ENCODE peak calls at places on chromosomes 1 and 21, in six cellular contexts. One of them, this sample, is unnamed.

GRCh38 chr21:31943586-31943985 is 70.8 kb downstream of the HUNK start:
- DNase-seq in lung: no peak
- DNase-seq in CD8-positive, alpha-beta T cell: no peak
- DNase-seq in IMR-90: no peak
- DNase-seq in DND-41: no peak
- DNase-seq in astrocyte of the cerebellum: no peak
- DNase-seq in this sample: no peak

GRCh38 chr1:243269461-243269801 is 13.6 kb downstream of the SDCCAG8 start:
- DNase-seq in IMR-90: no peak
- DNase-seq in CD8-positive, alpha-beta T cell: no peak
- DNase-seq in DND-41: no peak
- DNase-seq in lung: no peak
- DNase-seq in astrocyte of the cerebellum: no peak
- DNase-seq in this sample: no peak

GRCh38 chr21:25881524-25882376 is 147.0 kb downstream of the GABPA start:
- DNase-seq in CD8-positive, alpha-beta T cell: peak
- DNase-seq in lung: peak
- DNase-seq in DND-41: peak
- DNase-seq in IMR-90: peak
- DNase-seq in astrocyte of the cerebellum: peak
- DNase-seq in this sample: no peak

GRCh38 chr1:92989253-92989652 is 28.0 kb upstream of the DIPK1A start:
- DNase-seq in astrocyte of the cerebellum: no peak
- DNase-seq in lung: no peak
- DNase-seq in DND-41: no peak
- DNase-seq in CD8-positive, alpha-beta T cell: no peak
- DNase-seq in IMR-90: no peak
- DNase-seq in this sample: no peak

GRCh38 chr1:207389728-207390464 is 64.2 kb upstream of the CR2 start:
- DNase-seq in DND-41: no peak
- DNase-seq in CD8-positive, alpha-beta T cell: no peak
- DNase-seq in IMR-90: peak
- DNase-seq in astrocyte of the cerebellum: no peak
- DNase-seq in lung: no peak
- DNase-seq in this sample: no peak

GRCh38 chr1:234617986-234618725 is 8.2 kb upstream of the IRF2BP2 start:
- DNase-seq in IMR-90: peak
- DNase-seq in astrocyte of the cerebellum: no peak
- DNase-seq in CD8-positive, alpha-beta T cell: no peak
- DNase-seq in lung: no peak
- DNase-seq in DND-41: no peak
- DNase-seq in this sample: peak

GRCh38 chr1:156055649-156056048 is 1.1 kb downstream of the LAMTOR2 start:
- DNase-seq in IMR-90: no peak
- DNase-seq in DND-41: no peak
- DNase-seq in CD8-positive, alpha-beta T cell: no peak
- DNase-seq in lung: no peak
- DNase-seq in astrocyte of the cerebellum: no peak
- DNase-seq in this sample: no peak

GRCh38 chr1:172352435-172352834 is 68.0 kb upstream of the C1orf105 start:
- DNase-seq in CD8-positive, alpha-beta T cell: no peak
- DNase-seq in DND-41: no peak
- DNase-seq in astrocyte of the cerebellum: no peak
- DNase-seq in IMR-90: peak
- DNase-seq in lung: no peak
- DNase-seq in this sample: no peak

GRCh38 chr1:184685116-184685515 is 69.5 kb downstream of the EDEM3 start:
- DNase-seq in CD8-positive, alpha-beta T cell: no peak
- DNase-seq in IMR-90: no peak
- DNase-seq in lung: no peak
- DNase-seq in DND-41: no peak
- DNase-seq in astrocyte of the cerebellum: no peak
- DNase-seq in this sample: no peak

GRCh38 chr1:154767315-154768240 is 102.5 kb downstream of the KCNN3 start:
- DNase-seq in CD8-positive, alpha-beta T cell: no peak
- DNase-seq in astrocyte of the cerebellum: no peak
- DNase-seq in DND-41: no peak
- DNase-seq in IMR-90: peak
- DNase-seq in lung: no peak
- DNase-seq in this sample: no peak

GRCh38 chr1:236342403-236343245 is 51.5 kb upstream of the EDARADD start:
- DNase-seq in IMR-90: no peak
- DNase-seq in astrocyte of the cerebellum: no peak
- DNase-seq in CD8-positive, alpha-beta T cell: no peak
- DNase-seq in DND-41: no peak
- DNase-seq in lung: no peak
- DNase-seq in this sample: peak

GRCh38 chr1:53681647-53682368 is 57.2 kb downstream of the GLIS1 start:
- DNase-seq in DND-41: peak
- DNase-seq in astrocyte of the cerebellum: no peak
- DNase-seq in IMR-90: peak
- DNase-seq in lung: peak
- DNase-seq in CD8-positive, alpha-beta T cell: peak
- DNase-seq in this sample: no peak

GRCh38 chr1:19074902-19075721 is 118.6 kb upstream of the IFFO2 start:
- DNase-seq in IMR-90: no peak
- DNase-seq in DND-41: no peak
- DNase-seq in CD8-positive, alpha-beta T cell: no peak
- DNase-seq in astrocyte of the cerebellum: no peak
- DNase-seq in lung: peak
- DNase-seq in this sample: no peak

GRCh38 chr1:112674986-112675727 is 698 bp downstream of the MOV10 start:
- DNase-seq in CD8-positive, alpha-beta T cell: peak
- DNase-seq in lung: no peak
- DNase-seq in DND-41: peak
- DNase-seq in IMR-90: peak
- DNase-seq in astrocyte of the cerebellum: no peak
- DNase-seq in this sample: no peak

GRCh38 chr1:65265296-65266271 is 43.8 kb upstream of the DNAJC6 start:
- DNase-seq in lung: no peak
- DNase-seq in astrocyte of the cerebellum: no peak
- DNase-seq in IMR-90: no peak
- DNase-seq in CD8-positive, alpha-beta T cell: peak
- DNase-seq in DND-41: no peak
- DNase-seq in this sample: no peak

GRCh38 chr1:113763651-113764050 is 4.4 kb upstream of the PHTF1 start:
- DNase-seq in astrocyte of the cerebellum: no peak
- DNase-seq in DND-41: no peak
- DNase-seq in CD8-positive, alpha-beta T cell: no peak
- DNase-seq in lung: no peak
- DNase-seq in IMR-90: no peak
- DNase-seq in this sample: no peak

GRCh38 chr1:155006601-155007101 is 4.0 kb downstream of the ZBTB7B start:
- DNase-seq in lung: no peak
- DNase-seq in IMR-90: no peak
- DNase-seq in astrocyte of the cerebellum: no peak
- DNase-seq in DND-41: peak
- DNase-seq in CD8-positive, alpha-beta T cell: no peak
- DNase-seq in this sample: no peak

GRCh38 chr1:218701131-218701530 is 356.0 kb downstream of the TGFB2 start:
- DNase-seq in CD8-positive, alpha-beta T cell: no peak
- DNase-seq in IMR-90: peak
- DNase-seq in lung: no peak
- DNase-seq in astrocyte of the cerebellum: no peak
- DNase-seq in DND-41: no peak
- DNase-seq in this sample: no peak

GRCh38 chr1:162987866-162988265 is 81.3 kb upstream of the RGS4 start:
- DNase-seq in DND-41: no peak
- DNase-seq in lung: no peak
- DNase-seq in astrocyte of the cerebellum: peak
- DNase-seq in CD8-positive, alpha-beta T cell: no peak
- DNase-seq in IMR-90: peak
- DNase-seq in this sample: no peak

GRCh38 chr1:181482521-181483083 is 715 bp upstream of the CACNA1E start:
- DNase-seq in astrocyte of the cerebellum: no peak
- DNase-seq in IMR-90: peak
- DNase-seq in DND-41: no peak
- DNase-seq in CD8-positive, alpha-beta T cell: no peak
- DNase-seq in lung: no peak
- DNase-seq in this sample: no peak

GRCh38 chr1:202184750-202185460 is 8.7 kb upstream of the LGR6 start:
- DNase-seq in IMR-90: peak
- DNase-seq in CD8-positive, alpha-beta T cell: peak
- DNase-seq in DND-41: peak
- DNase-seq in lung: peak
- DNase-seq in astrocyte of the cerebellum: peak
- DNase-seq in this sample: peak

GRCh38 chr1:38500352-38500751 is 359.2 kb downstream of the RRAGC start:
- DNase-seq in DND-41: no peak
- DNase-seq in astrocyte of the cerebellum: no peak
- DNase-seq in IMR-90: no peak
- DNase-seq in lung: no peak
- DNase-seq in CD8-positive, alpha-beta T cell: no peak
- DNase-seq in this sample: no peak
- TF ChIP-seq CTCF in DND-41: peak
- TF ChIP-seq CTCF in astrocyte of the cerebellum: peak
- TF ChIP-seq CTCF in IMR-90: peak
- TF ChIP-seq CTCF in lung: no peak
- TF ChIP-seq CTCF in CD8-positive, alpha-beta T cell: no peak
- TF ChIP-seq CTCF in this sample: peak

GRCh38 chr1:204711947-204712701 is 26.6 kb upstream of the LRRN2 start:
- DNase-seq in CD8-positive, alpha-beta T cell: no peak
- DNase-seq in lung: no peak
- DNase-seq in DND-41: peak
- DNase-seq in IMR-90: no peak
- DNase-seq in astrocyte of the cerebellum: no peak
- DNase-seq in this sample: no peak
- H3K4me3 ChIP-seq in CD8-positive, alpha-beta T cell: no peak
- H3K4me3 ChIP-seq in lung: no peak
- H3K4me3 ChIP-seq in DND-41: no peak
- H3K4me3 ChIP-seq in IMR-90: no peak
- H3K4me3 ChIP-seq in astrocyte of the cerebellum: no peak
- H3K4me3 ChIP-seq in this sample: no peak

GRCh38 chr1:9181990-9182783 is 52.4 kb upstream of the H6PD start:
- DNase-seq in DND-41: no peak
- DNase-seq in astrocyte of the cerebellum: no peak
- DNase-seq in lung: peak
- DNase-seq in IMR-90: no peak
- DNase-seq in CD8-positive, alpha-beta T cell: no peak
- DNase-seq in this sample: no peak
- TF ChIP-seq CTCF in DND-41: no peak
- TF ChIP-seq CTCF in astrocyte of the cerebellum: no peak
- TF ChIP-seq CTCF in lung: no peak
- TF ChIP-seq CTCF in IMR-90: peak
- TF ChIP-seq CTCF in CD8-positive, alpha-beta T cell: no peak
- TF ChIP-seq CTCF in this sample: no peak

GRCh38 chr1:221775206-221775605 is 33.3 kb upstream of the DUSP10 start:
- DNase-seq in CD8-positive, alpha-beta T cell: no peak
- DNase-seq in astrocyte of the cerebellum: no peak
- DNase-seq in DND-41: no peak
- DNase-seq in IMR-90: no peak
- DNase-seq in lung: no peak
- DNase-seq in this sample: no peak
- H3K4me3 ChIP-seq in CD8-positive, alpha-beta T cell: no peak
- H3K4me3 ChIP-seq in astrocyte of the cerebellum: no peak
- H3K4me3 ChIP-seq in DND-41: no peak
- H3K4me3 ChIP-seq in IMR-90: no peak
- H3K4me3 ChIP-seq in lung: no peak
- H3K4me3 ChIP-seq in this sample: no peak

DNA sequence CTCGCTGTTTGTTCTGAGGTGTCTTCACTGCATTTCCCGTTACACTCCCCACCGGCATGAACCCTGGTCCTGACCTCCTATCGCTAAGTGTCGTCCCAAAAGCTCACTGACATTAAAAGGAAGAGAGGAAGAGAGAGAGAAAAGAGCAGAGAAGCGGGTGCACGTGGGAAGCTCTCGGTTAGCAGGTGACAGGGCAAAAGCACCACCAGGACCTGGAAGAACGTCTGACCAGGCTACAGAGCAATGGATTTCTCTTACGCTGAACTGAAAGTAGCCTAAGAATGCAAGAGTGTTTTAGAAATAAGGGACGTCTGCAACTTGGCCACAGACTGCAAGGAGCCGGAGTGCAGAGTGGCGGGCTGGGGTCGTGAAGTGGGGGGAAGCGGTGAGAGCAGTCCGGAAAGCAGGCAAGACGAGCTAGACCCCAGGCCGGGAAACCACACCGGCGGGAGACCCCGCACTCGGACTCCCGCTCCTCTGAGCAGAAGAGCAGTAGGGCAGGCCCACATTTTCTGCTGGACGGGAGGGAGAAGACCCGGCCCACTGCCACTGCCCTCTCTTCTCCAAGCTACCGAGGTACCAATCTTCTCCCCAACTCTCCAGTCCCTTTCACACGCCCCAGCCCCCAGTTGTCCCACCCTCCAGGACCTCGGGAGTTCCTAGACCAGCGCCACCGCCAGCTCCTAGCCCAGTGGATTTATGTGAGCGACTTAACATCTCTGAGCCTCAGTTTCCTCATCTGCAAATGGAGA is 8.3 kb upstream of the MPZL1 start:
- DNase-seq in CD8-positive, alpha-beta T cell: no peak
- DNase-seq in lung: peak
- DNase-seq in DND-41: peak
- DNase-seq in astrocyte of the cerebellum: no peak
- DNase-seq in IMR-90: peak
- DNase-seq in this sample: no peak
- TF ChIP-seq CTCF in CD8-positive, alpha-beta T cell: no peak
- TF ChIP-seq CTCF in lung: no peak
- TF ChIP-seq CTCF in DND-41: no peak
- TF ChIP-seq CTCF in astrocyte of the cerebellum: no peak
- TF ChIP-seq CTCF in IMR-90: no peak
- TF ChIP-seq CTCF in this sample: no peak